ENCODE peak calls at places on chromosomes 11 and 22, in six cellular contexts. One of them, this sample, is unnamed.

GRCh38 chr11:79198898-79199250 is 242.0 kb downstream of the TENM4 start:
- DNase-seq in GOT3: no peak
- DNase-seq in kidney: no peak
- DNase-seq in GM12891: no peak
- DNase-seq in Right ventricle myocardium superior: no peak
- DNase-seq in lower leg skin: no peak
- DNase-seq in this sample: no peak

GRCh38 chr11:119352857-119353260 is 6.4 kb upstream of the MFRP start:
- DNase-seq in Right ventricle myocardium superior: peak
- DNase-seq in GOT3: no peak
- DNase-seq in GM12891: no peak
- DNase-seq in lower leg skin: no peak
- DNase-seq in kidney: peak
- DNase-seq in this sample: peak

GRCh38 chr11:6022954-6023353 is 7.6 kb downstream of the OR56A1 start:
- DNase-seq in Right ventricle myocardium superior: no peak
- DNase-seq in GOT3: no peak
- DNase-seq in kidney: no peak
- DNase-seq in GM12891: no peak
- DNase-seq in lower leg skin: no peak
- DNase-seq in this sample: peak

GRCh38 chr22:48367731-48368130 is 1459.9 kb downstream of the BRD1 start:
- DNase-seq in GOT3: no peak
- DNase-seq in lower leg skin: no peak
- DNase-seq in kidney: no peak
- DNase-seq in Right ventricle myocardium superior: no peak
- DNase-seq in GM12891: no peak
- DNase-seq in this sample: no peak

GRCh38 chr11:79182794-79183193 is 258.0 kb downstream of the TENM4 start:
- DNase-seq in lower leg skin: no peak
- DNase-seq in GOT3: no peak
- DNase-seq in Right ventricle myocardium superior: no peak
- DNase-seq in kidney: no peak
- DNase-seq in GM12891: no peak
- DNase-seq in this sample: no peak

GRCh38 chr22:49156662-49157285 is 670.9 kb downstream of the BRD1 start:
- DNase-seq in GOT3: no peak
- DNase-seq in lower leg skin: no peak
- DNase-seq in Right ventricle myocardium superior: no peak
- DNase-seq in kidney: no peak
- DNase-seq in GM12891: no peak
- DNase-seq in this sample: no peak

GRCh38 chr11:76141901-76142300 is 64.4 kb downstream of the WNT11 start:
- DNase-seq in GM12891: no peak
- DNase-seq in kidney: no peak
- DNase-seq in Right ventricle myocardium superior: no peak
- DNase-seq in GOT3: no peak
- DNase-seq in lower leg skin: no peak
- DNase-seq in this sample: no peak

GRCh38 chr11:124662111-124662510 is 11.4 kb downstream of the SIAE start:
- DNase-seq in Right ventricle myocardium superior: no peak
- DNase-seq in kidney: no peak
- DNase-seq in GOT3: no peak
- DNase-seq in lower leg skin: no peak
- DNase-seq in GM12891: no peak
- DNase-seq in this sample: no peak

GRCh38 chr22:20764729-20765128 is 9.2 kb upstream of the SERPIND1 start:
- DNase-seq in lower leg skin: no peak
- DNase-seq in kidney: no peak
- DNase-seq in GOT3: no peak
- DNase-seq in Right ventricle myocardium superior: no peak
- DNase-seq in GM12891: no peak
- DNase-seq in this sample: no peak

GRCh38 chr22:44037519-44038370 is 13.6 kb downstream of the PARVB start:
- DNase-seq in Right ventricle myocardium superior: no peak
- DNase-seq in kidney: no peak
- DNase-seq in lower leg skin: peak
- DNase-seq in GOT3: no peak
- DNase-seq in GM12891: no peak
- DNase-seq in this sample: no peak

GRCh38 chr11:91625495-91625894 is 599.1 kb upstream of the FAT3 start:
- DNase-seq in GOT3: no peak
- DNase-seq in GM12891: no peak
- DNase-seq in kidney: no peak
- DNase-seq in Right ventricle myocardium superior: no peak
- DNase-seq in lower leg skin: no peak
- DNase-seq in this sample: no peak

GRCh38 chr22:19643448-19644313 is 70.6 kb upstream of the SEPTIN5 start:
- DNase-seq in GOT3: no peak
- DNase-seq in lower leg skin: no peak
- DNase-seq in Right ventricle myocardium superior: no peak
- DNase-seq in GM12891: no peak
- DNase-seq in kidney: no peak
- DNase-seq in this sample: no peak

GRCh38 chr22:47408409-47408808 is 646.0 kb downstream of the TBC1D22A start:
- DNase-seq in GM12891: no peak
- DNase-seq in GOT3: no peak
- DNase-seq in Right ventricle myocardium superior: no peak
- DNase-seq in lower leg skin: no peak
- DNase-seq in kidney: peak
- DNase-seq in this sample: no peak

GRCh38 chr11:127259118-127259517 is 258.5 kb upstream of the KIRREL3 start:
- DNase-seq in lower leg skin: no peak
- DNase-seq in kidney: no peak
- DNase-seq in GM12891: no peak
- DNase-seq in Right ventricle myocardium superior: no peak
- DNase-seq in GOT3: no peak
- DNase-seq in this sample: no peak

GRCh38 chr11:126443120-126443519 is 87.6 kb downstream of the ST3GAL4 start:
- DNase-seq in GM12891: no peak
- DNase-seq in GOT3: no peak
- DNase-seq in kidney: no peak
- DNase-seq in lower leg skin: no peak
- DNase-seq in Right ventricle myocardium superior: no peak
- DNase-seq in this sample: peak

GRCh38 chr11:64447717-64448598 is 89.0 kb downstream of the RPS6KA4 start:
- DNase-seq in GM12891: peak
- DNase-seq in lower leg skin: peak
- DNase-seq in kidney: peak
- DNase-seq in Right ventricle myocardium superior: peak
- DNase-seq in GOT3: no peak
- DNase-seq in this sample: peak

GRCh38 chr11:75849917-75850316 is 34.9 kb downstream of the UVRAG start:
- DNase-seq in kidney: no peak
- DNase-seq in GM12891: no peak
- DNase-seq in lower leg skin: no peak
- DNase-seq in Right ventricle myocardium superior: no peak
- DNase-seq in GOT3: no peak
- DNase-seq in this sample: no peak

GRCh38 chr11:67269401-67270255 is 3.4 kb downstream of the GRK2 start:
- DNase-seq in GOT3: no peak
- DNase-seq in GM12891: no peak
- DNase-seq in lower leg skin: no peak
- DNase-seq in Right ventricle myocardium superior: peak
- DNase-seq in kidney: peak
- DNase-seq in this sample: no peak

GRCh38 chr11:83643115-83643514 is 356.9 kb upstream of the CCDC90B start:
- DNase-seq in lower leg skin: no peak
- DNase-seq in Right ventricle myocardium superior: no peak
- DNase-seq in GM12891: no peak
- DNase-seq in kidney: no peak
- DNase-seq in GOT3: no peak
- DNase-seq in this sample: no peak

GRCh38 chr11:78961186-78961782 is 386.6 kb upstream of the NARS2 start:
- DNase-seq in kidney: no peak
- DNase-seq in GOT3: no peak
- DNase-seq in GM12891: no peak
- DNase-seq in Right ventricle myocardium superior: no peak
- DNase-seq in lower leg skin: no peak
- DNase-seq in this sample: no peak

GRCh38 chr11:70703141-70704052 is 305.1 kb downstream of the CTTN start:
- DNase-seq in Right ventricle myocardium superior: no peak
- DNase-seq in kidney: peak
- DNase-seq in lower leg skin: no peak
- DNase-seq in GOT3: no peak
- DNase-seq in GM12891: no peak
- DNase-seq in this sample: no peak

GRCh38 chr22:24244144-24244787 is 616 bp downstream of the GGT5 start:
- DNase-seq in kidney: peak
- DNase-seq in lower leg skin: no peak
- DNase-seq in GM12891: no peak
- DNase-seq in GOT3: no peak
- DNase-seq in Right ventricle myocardium superior: peak
- DNase-seq in this sample: no peak

GRCh38 chr11:123239371-123240150 is 44.5 kb upstream of the CLMP start:
- DNase-seq in kidney: no peak
- DNase-seq in Right ventricle myocardium superior: no peak
- DNase-seq in lower leg skin: no peak
- DNase-seq in GM12891: no peak
- DNase-seq in GOT3: no peak
- DNase-seq in this sample: no peak

GRCh38 chr11:76745561-76746207 is 37.5 kb upstream of the TSKU start:
- DNase-seq in GM12891: no peak
- DNase-seq in lower leg skin: no peak
- DNase-seq in kidney: no peak
- DNase-seq in Right ventricle myocardium superior: no peak
- DNase-seq in GOT3: no peak
- DNase-seq in this sample: no peak

GRCh38 chr22:38107692-38108515 is 2.6 kb downstream of the BAIAP2L2 start:
- DNase-seq in kidney: peak
- DNase-seq in Right ventricle myocardium superior: peak
- DNase-seq in GOT3: no peak
- DNase-seq in lower leg skin: no peak
- DNase-seq in GM12891: no peak
- DNase-seq in this sample: peak

GRCh38 chr22:24744638-24745037 is 29.9 kb downstream of the PIWIL3 start:
- DNase-seq in GOT3: no peak
- DNase-seq in kidney: no peak
- DNase-seq in GM12891: no peak
- DNase-seq in Right ventricle myocardium superior: no peak
- DNase-seq in lower leg skin: no peak
- DNase-seq in this sample: no peak

This sample was measured in retina.